ENCODE peak calls at places on chromosomes 16 and 17, in five cellular contexts. A, T, M, N and X are unnamed samples.

GRCh38 chr16:85137323-85138072 is 25.2 kb upstream of the CIBAR2 start:
- DNase-seq in A (peak), N (no peak), T (no peak), M (peak), X (no peak)

GRCh38 chr16:76573281-76573680 is 296.1 kb downstream of the CNTNAP4 start:
- DNase-seq in M (no peak), T (no peak), A (no peak), N (peak), X (no peak)

GRCh38 chr17:50270430-50271172 is 3.7 kb upstream of the TMEM92 start:
- DNase-seq in A (peak), T (no peak), N (peak), M (no peak), X (no peak)

GRCh38 chr17:51733166-51733565 is 425.3 kb downstream of the CA10 start:
- DNase-seq in A (no peak), N (no peak), T (no peak), M (no peak), X (no peak)

GRCh38 chr16:80197790-80198201 is 343.0 kb upstream of the DYNLRB2 start:
- DNase-seq in T (no peak), A (no peak), M (no peak), N (no peak), X (no peak)

GRCh38 chr17:45361976-45362375 is 45.2 kb upstream of the MAP3K14 start:
- DNase-seq in M (no peak), N (no peak), A (peak), T (no peak), X (no peak)

GRCh38 chr17:63358111-63358839 is 87.8 kb downstream of the CYB561 start:
- DNase-seq in N (no peak), A (no peak), M (no peak), T (no peak), X (no peak)

GRCh38 chr16:88505405-88506082 is 52.5 kb downstream of the ZFPM1 start:
- DNase-seq in T (peak), A (no peak), M (peak), N (peak), X (peak)

GRCh38 chr17:76772842-76773521 is 35.1 kb downstream of the MFSD11 start:
- DNase-seq in T (peak), A (no peak), N (no peak), M (no peak), X (peak)

GRCh38 chr16:10949424-10949970 is 5.1 kb downstream of the CLEC16A start:
- DNase-seq in M (no peak), T (no peak), A (no peak), N (peak), X (peak)

GRCh38 chr17:32187276-32187675 is 45.0 kb downstream of the RHOT1 start:
- DNase-seq in N (no peak), A (no peak), M (no peak), T (no peak), X (no peak)

GRCh38 chr17:44636562-44636961 is 19.7 kb upstream of the MEIOC start:
- DNase-seq in A (no peak), M (no peak), N (no peak), T (no peak), X (no peak)

GRCh38 chr16:12415072-12415471 is 388.6 kb downstream of the CPPED1 start:
- DNase-seq in T (no peak), A (no peak), M (no peak), N (no peak), X (no peak)

GRCh38 chr17:13736915-13737314 is 135.2 kb upstream of the HS3ST3A1 start:
- DNase-seq in A (no peak), T (no peak), N (no peak), M (no peak), X (no peak)

GRCh38 chr16:89123001-89123830 is 29.6 kb downstream of the ACSF3 start:
- DNase-seq in A (no peak), N (no peak), M (no peak), T (no peak), X (no peak)